ENCODE peak calls at places on chromosome 22, in four cellular contexts. D is H1, M is mesendoderm, G is IMR-90. V is an unnamed sample.

GRCh38 chr22:35549338-35549737 is 8.7 kb downstream of the RASD2 start:
- DNase-seq in D (no peak), M (no peak), G (no peak), V (no peak)

GRCh38 chr22:42919199-42919598 is 62.1 kb upstream of the ARFGAP3 start:
- DNase-seq in D (no peak), M (peak), G (no peak), V (no peak)

GRCh38 chr22:32042924-32043323 is at the start of gene SLC5A1:
- DNase-seq in D (no peak), M (no peak), G (no peak), V (peak)

GRCh38 chr22:20441631-20442484 is 4.2 kb upstream of the SCARF2 start:
- DNase-seq in D (no peak), M (no peak), G (no peak), V (no peak)

GRCh38 chr22:32103648-32104326 is 55.3 kb downstream of the C22orf42 start:
- DNase-seq in D (no peak), M (no peak), G (peak), V (no peak)

GRCh38 chr22:36816635-36817428 is at the start of gene PVALB:
- DNase-seq in D (no peak), M (peak), G (peak), V (no peak)

GRCh38 chr22:43396934-43397457 is 14.8 kb upstream of the MPPED1 start:
- DNase-seq in D (no peak), M (no peak), G (no peak), V (no peak)

GRCh38 chr22:35582861-35583670 is 34.1 kb downstream of the MB start:
- DNase-seq in D (no peak), M (peak), G (peak), V (peak)

GRCh38 chr22:23218867-23219251 is 38.5 kb downstream of the BCR start:
- DNase-seq in D (no peak), M (peak), G (peak), V (peak)

GRCh38 chr22:41286639-41287091 is 678 bp upstream of the RANGAP1 start:
- DNase-seq in D (no peak), M (no peak), G (peak), V (no peak)

GRCh38 chr22:43566021-43566420 is 154.2 kb downstream of the MPPED1 start:
- DNase-seq in D (no peak), M (no peak), G (no peak), V (no peak)

GRCh38 chr22:46761539-46762237 is 762 bp upstream of the TBC1D22A start:
- DNase-seq in D (no peak), M (peak), G (peak), V (no peak)

GRCh38 chr22:45007946-45008852 is 1.6 kb downstream of the PHF21B start:
- DNase-seq in D (no peak), M (peak), G (no peak), V (peak)

GRCh38 chr22:44181912-44182590 is 1.3 kb downstream of the PARVG start:
- DNase-seq in D (no peak), M (no peak), G (no peak), V (no peak)

DNA sequence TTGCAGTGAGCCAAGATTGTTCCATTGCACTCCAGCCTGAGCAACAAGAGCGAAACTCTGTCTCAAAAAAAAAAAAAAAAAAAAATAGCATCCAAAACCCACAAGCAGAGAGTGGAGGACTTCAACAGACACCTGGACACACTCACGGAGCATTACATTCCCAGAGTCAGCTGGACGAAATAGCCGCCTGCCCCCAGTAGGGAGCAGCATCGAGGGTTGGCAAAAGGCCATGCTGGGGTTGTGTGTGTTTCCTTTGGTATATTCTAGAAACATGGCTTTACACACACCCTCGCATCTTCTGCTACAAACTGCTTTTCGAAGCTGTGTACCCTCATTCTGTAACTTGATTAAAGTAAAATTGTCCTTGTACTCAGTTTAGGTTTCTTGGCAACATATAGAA is 5.3 kb downstream of the ADA2 start:
- DNase-seq in D (no peak), M (peak), G (peak), V (peak)
- H3K4me2 ChIP-seq in D (no peak), M (no peak), G (no peak), V (no peak)

DNA sequence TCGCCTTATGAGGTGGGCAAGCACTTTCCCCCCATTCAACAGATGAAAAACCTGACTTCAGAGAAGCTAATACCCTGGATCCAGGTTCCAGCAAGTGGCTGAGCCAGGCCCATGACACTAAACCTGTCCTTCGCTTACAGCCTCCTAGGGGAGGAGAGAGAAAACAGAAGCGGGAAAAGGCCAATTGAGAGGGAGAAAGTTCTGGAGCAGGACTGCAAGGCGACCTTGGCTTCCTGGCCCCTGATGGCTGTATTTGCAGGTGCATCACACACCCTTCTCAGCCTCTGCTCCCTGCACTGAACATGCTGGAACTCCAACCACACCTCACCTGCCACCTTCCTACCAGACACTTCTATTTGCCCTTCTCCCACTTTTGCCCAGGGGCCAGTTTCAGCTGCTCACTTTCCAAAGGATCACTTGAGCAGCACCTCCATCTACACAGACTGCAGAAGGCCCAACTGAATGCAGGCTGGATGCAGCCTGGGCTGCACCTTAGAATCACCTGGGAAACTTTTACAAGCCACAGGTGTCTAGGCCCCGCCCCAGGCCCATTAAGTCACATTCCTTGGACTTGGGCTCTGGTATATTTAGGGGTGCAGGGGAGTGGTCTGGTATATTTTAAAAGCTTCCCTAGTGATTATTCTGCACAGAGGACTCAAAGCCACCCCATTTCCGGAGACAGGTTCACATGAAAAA is 14.3 kb upstream of the ADA2 start:
- DNase-seq in D (no peak), M (no peak), G (no peak), V (peak)
- H2BK15ac ChIP-seq in D (peak), M (no peak), G (no peak), V (no peak)

DNA sequence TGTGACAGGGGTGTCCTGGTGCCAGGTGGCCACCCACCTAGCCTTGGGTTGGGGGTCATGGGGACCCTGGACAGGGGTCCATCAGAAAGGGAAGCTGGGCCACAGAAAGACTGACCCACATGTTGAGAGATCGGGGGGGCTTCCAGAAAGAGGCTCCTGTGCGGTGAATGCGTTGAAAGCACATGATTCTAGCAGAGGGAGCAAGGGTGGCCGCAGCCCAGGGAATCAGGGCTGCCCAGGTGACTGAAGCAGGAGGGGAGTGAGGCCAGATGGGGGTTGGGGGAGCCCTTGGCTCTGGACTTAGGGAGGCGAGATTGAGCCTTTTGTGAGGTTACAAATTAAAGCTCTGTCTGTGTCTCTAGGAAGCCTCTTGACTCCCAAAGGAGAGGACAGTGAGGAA is 80.7 kb downstream of the MORC2 start:
- DNase-seq in D (no peak), M (no peak), G (no peak), V (peak)
- H4K5ac ChIP-seq in D (no peak), M (no peak), G (no peak), V (no peak)

DNA sequence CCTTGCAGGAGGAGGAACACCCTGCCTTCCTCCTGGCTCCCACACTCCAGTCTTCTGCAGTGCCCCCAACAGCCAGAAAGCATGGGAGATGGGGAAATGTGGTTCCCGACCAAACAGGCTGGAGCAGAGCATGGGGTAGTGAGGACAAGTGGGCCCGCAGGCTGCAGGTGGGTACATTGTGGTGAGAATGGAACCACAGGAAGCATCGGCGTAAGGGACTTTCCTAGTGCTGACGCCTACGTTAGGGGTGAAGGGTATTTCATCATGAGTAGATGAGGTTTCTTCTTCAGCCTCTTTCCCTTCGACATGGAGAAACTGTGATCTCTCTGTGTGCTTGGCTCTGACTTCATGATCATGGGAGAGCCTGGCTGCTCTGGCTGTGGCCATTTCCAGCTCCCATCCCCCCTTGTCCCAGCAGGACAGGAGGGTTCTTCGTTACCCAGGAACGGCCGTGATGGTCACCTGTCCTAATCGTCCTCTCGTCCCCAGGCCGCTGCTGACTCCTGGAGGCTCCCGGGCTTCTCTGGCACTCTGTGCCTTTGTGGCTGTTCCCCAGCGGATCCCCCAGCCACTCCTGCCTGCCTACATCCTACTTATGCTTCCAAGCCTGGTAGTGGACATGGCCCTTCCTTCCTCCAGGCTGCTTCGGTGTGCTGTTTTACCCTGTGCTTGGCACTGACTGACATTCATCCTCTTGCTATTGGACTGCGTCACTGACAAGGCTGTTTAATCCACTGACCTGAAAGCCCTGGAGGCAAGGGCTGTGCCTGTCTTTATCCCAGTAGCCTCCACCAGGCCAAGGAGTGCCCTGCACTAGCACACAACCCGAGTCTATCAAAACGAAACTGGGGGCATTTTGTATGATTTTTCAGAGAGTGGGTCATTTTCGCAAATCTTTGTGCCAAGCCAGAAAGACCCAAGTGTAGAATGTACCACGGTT is 65.2 kb upstream of the CECR2 start:
- DNase-seq in D (no peak), M (no peak), G (no peak), V (no peak)
- H3K4me2 ChIP-seq in D (no peak), M (no peak), G (no peak), V (no peak)

GRCh38 chr22:39469326-39469680 is 12.5 kb downstream of the MGAT3 start:
- DNase-seq in D (no peak), M (no peak), G (no peak), V (no peak)
- H2BK15ac ChIP-seq in D (no peak), M (no peak), G (no peak), V (no peak)